ENCODE peak calls at places on chromosomes 3 and 15, in eight cellular contexts. One of them, this sample, is unnamed.

GRCh38 chr15:90082140-90082713 is 20.0 kb downstream of the IDH2 start:
- DNase-seq in CD8-positive, alpha-beta T cell: no peak
- DNase-seq in colonic mucosa: no peak
- DNase-seq in osteocyte: no peak
- DNase-seq in cardiac muscle cell: no peak
- DNase-seq in AG10803: no peak
- DNase-seq in prostate gland: no peak
- DNase-seq in foreskin keratinocyte: no peak
- DNase-seq in this sample: no peak

GRCh38 chr3:195247863-195248189 is 23.1 kb downstream of the XXYLT1 start:
- DNase-seq in AG10803: no peak
- DNase-seq in CD8-positive, alpha-beta T cell: peak
- DNase-seq in colonic mucosa: no peak
- DNase-seq in foreskin keratinocyte: no peak
- DNase-seq in osteocyte: peak
- DNase-seq in prostate gland: no peak
- DNase-seq in cardiac muscle cell: no peak
- DNase-seq in this sample: no peak

GRCh38 chr3:88149146-88149515 is 628 bp upstream of the C3orf38 start:
- DNase-seq in prostate gland: no peak
- DNase-seq in colonic mucosa: no peak
- DNase-seq in osteocyte: no peak
- DNase-seq in cardiac muscle cell: no peak
- DNase-seq in foreskin keratinocyte: no peak
- DNase-seq in CD8-positive, alpha-beta T cell: no peak
- DNase-seq in AG10803: peak
- DNase-seq in this sample: no peak

GRCh38 chr3:15630646-15631350 is 29.3 kb downstream of the BTD start:
- DNase-seq in prostate gland: no peak
- DNase-seq in cardiac muscle cell: no peak
- DNase-seq in colonic mucosa: no peak
- DNase-seq in foreskin keratinocyte: peak
- DNase-seq in CD8-positive, alpha-beta T cell: no peak
- DNase-seq in osteocyte: no peak
- DNase-seq in AG10803: peak
- DNase-seq in this sample: no peak

GRCh38 chr3:23203651-23204111 is 554 bp downstream of the UBE2E2 start:
- DNase-seq in CD8-positive, alpha-beta T cell: no peak
- DNase-seq in colonic mucosa: peak
- DNase-seq in prostate gland: no peak
- DNase-seq in cardiac muscle cell: peak
- DNase-seq in foreskin keratinocyte: peak
- DNase-seq in AG10803: peak
- DNase-seq in osteocyte: no peak
- DNase-seq in this sample: peak

GRCh38 chr3:58049143-58049785 is 41.0 kb downstream of the FLNB start:
- DNase-seq in prostate gland: peak
- DNase-seq in cardiac muscle cell: peak
- DNase-seq in AG10803: peak
- DNase-seq in foreskin keratinocyte: peak
- DNase-seq in osteocyte: no peak
- DNase-seq in colonic mucosa: peak
- DNase-seq in CD8-positive, alpha-beta T cell: no peak
- DNase-seq in this sample: no peak

GRCh38 chr3:177037241-177037640 is 160.0 kb downstream of the TBL1XR1 start:
- DNase-seq in cardiac muscle cell: no peak
- DNase-seq in AG10803: no peak
- DNase-seq in prostate gland: no peak
- DNase-seq in colonic mucosa: no peak
- DNase-seq in CD8-positive, alpha-beta T cell: no peak
- DNase-seq in foreskin keratinocyte: peak
- DNase-seq in osteocyte: no peak
- DNase-seq in this sample: no peak

GRCh38 chr15:72758195-72758594 is 25.4 kb downstream of the ADPGK start:
- DNase-seq in AG10803: peak
- DNase-seq in colonic mucosa: no peak
- DNase-seq in osteocyte: no peak
- DNase-seq in cardiac muscle cell: no peak
- DNase-seq in CD8-positive, alpha-beta T cell: no peak
- DNase-seq in prostate gland: no peak
- DNase-seq in foreskin keratinocyte: peak
- DNase-seq in this sample: no peak

GRCh38 chr3:136277634-136278033 is 27.5 kb downstream of the PCCB start:
- DNase-seq in prostate gland: no peak
- DNase-seq in colonic mucosa: no peak
- DNase-seq in foreskin keratinocyte: peak
- DNase-seq in CD8-positive, alpha-beta T cell: no peak
- DNase-seq in cardiac muscle cell: no peak
- DNase-seq in AG10803: no peak
- DNase-seq in osteocyte: no peak
- DNase-seq in this sample: no peak

GRCh38 chr15:48493763-48494225 is 151.7 kb downstream of the FBN1 start:
- DNase-seq in prostate gland: no peak
- DNase-seq in cardiac muscle cell: no peak
- DNase-seq in colonic mucosa: no peak
- DNase-seq in AG10803: no peak
- DNase-seq in osteocyte: no peak
- DNase-seq in CD8-positive, alpha-beta T cell: no peak
- DNase-seq in foreskin keratinocyte: no peak
- DNase-seq in this sample: no peak

GRCh38 chr3:79038057-79038456 is 729.7 kb downstream of the ROBO1 start:
- DNase-seq in foreskin keratinocyte: no peak
- DNase-seq in cardiac muscle cell: no peak
- DNase-seq in CD8-positive, alpha-beta T cell: no peak
- DNase-seq in colonic mucosa: no peak
- DNase-seq in prostate gland: no peak
- DNase-seq in AG10803: no peak
- DNase-seq in osteocyte: no peak
- DNase-seq in this sample: no peak

GRCh38 chr3:14431556-14431927 is 29.1 kb downstream of the SLC6A6 start:
- DNase-seq in foreskin keratinocyte: no peak
- DNase-seq in colonic mucosa: no peak
- DNase-seq in prostate gland: no peak
- DNase-seq in osteocyte: no peak
- DNase-seq in AG10803: no peak
- DNase-seq in cardiac muscle cell: no peak
- DNase-seq in CD8-positive, alpha-beta T cell: no peak
- DNase-seq in this sample: peak

GRCh38 chr3:141280086-141280485 is 48.5 kb downstream of the PXYLP1 start:
- DNase-seq in osteocyte: peak
- DNase-seq in cardiac muscle cell: no peak
- DNase-seq in foreskin keratinocyte: no peak
- DNase-seq in AG10803: peak
- DNase-seq in colonic mucosa: no peak
- DNase-seq in CD8-positive, alpha-beta T cell: no peak
- DNase-seq in prostate gland: no peak
- DNase-seq in this sample: no peak

GRCh38 chr15:62989366-62990055 is 53.0 kb upstream of the TPM1 start:
- DNase-seq in prostate gland: no peak
- DNase-seq in cardiac muscle cell: no peak
- DNase-seq in CD8-positive, alpha-beta T cell: no peak
- DNase-seq in osteocyte: no peak
- DNase-seq in foreskin keratinocyte: no peak
- DNase-seq in AG10803: no peak
- DNase-seq in colonic mucosa: no peak
- DNase-seq in this sample: no peak

GRCh38 chr3:100100454-100100853 is 13.8 kb downstream of the FILIP1L start:
- DNase-seq in foreskin keratinocyte: no peak
- DNase-seq in colonic mucosa: no peak
- DNase-seq in osteocyte: no peak
- DNase-seq in cardiac muscle cell: no peak
- DNase-seq in CD8-positive, alpha-beta T cell: no peak
- DNase-seq in prostate gland: no peak
- DNase-seq in AG10803: peak
- DNase-seq in this sample: no peak

GRCh38 chr3:183896610-183897009 is 11.9 kb upstream of the PARL start:
- DNase-seq in prostate gland: no peak
- DNase-seq in cardiac muscle cell: no peak
- DNase-seq in CD8-positive, alpha-beta T cell: no peak
- DNase-seq in colonic mucosa: no peak
- DNase-seq in foreskin keratinocyte: no peak
- DNase-seq in AG10803: no peak
- DNase-seq in osteocyte: no peak
- DNase-seq in this sample: no peak

GRCh38 chr3:183896184-183896583 is 11.5 kb upstream of the PARL start:
- DNase-seq in foreskin keratinocyte: no peak
- DNase-seq in prostate gland: no peak
- DNase-seq in CD8-positive, alpha-beta T cell: no peak
- DNase-seq in cardiac muscle cell: no peak
- DNase-seq in colonic mucosa: no peak
- DNase-seq in osteocyte: no peak
- DNase-seq in AG10803: no peak
- DNase-seq in this sample: no peak

GRCh38 chr3:183895774-183896173 is 11.1 kb upstream of the PARL start:
- DNase-seq in CD8-positive, alpha-beta T cell: no peak
- DNase-seq in cardiac muscle cell: no peak
- DNase-seq in colonic mucosa: no peak
- DNase-seq in prostate gland: no peak
- DNase-seq in AG10803: no peak
- DNase-seq in foreskin keratinocyte: no peak
- DNase-seq in osteocyte: no peak
- DNase-seq in this sample: no peak

GRCh38 chr3:183895296-183895695 is 10.6 kb upstream of the PARL start:
- DNase-seq in foreskin keratinocyte: peak
- DNase-seq in colonic mucosa: no peak
- DNase-seq in AG10803: peak
- DNase-seq in cardiac muscle cell: peak
- DNase-seq in osteocyte: no peak
- DNase-seq in prostate gland: peak
- DNase-seq in CD8-positive, alpha-beta T cell: peak
- DNase-seq in this sample: peak

GRCh38 chr3:183897606-183898384 is 13.1 kb upstream of the PARL start:
- DNase-seq in CD8-positive, alpha-beta T cell: no peak
- DNase-seq in foreskin keratinocyte: peak
- DNase-seq in cardiac muscle cell: no peak
- DNase-seq in prostate gland: no peak
- DNase-seq in osteocyte: no peak
- DNase-seq in colonic mucosa: no peak
- DNase-seq in AG10803: no peak
- DNase-seq in this sample: no peak
- TF ChIP-seq CTCF in CD8-positive, alpha-beta T cell: no peak
- TF ChIP-seq CTCF in foreskin keratinocyte: peak
- TF ChIP-seq CTCF in cardiac muscle cell: no peak
- TF ChIP-seq CTCF in prostate gland: no peak
- TF ChIP-seq CTCF in osteocyte: no peak
- TF ChIP-seq CTCF in colonic mucosa: no peak
- TF ChIP-seq CTCF in AG10803: no peak
- TF ChIP-seq CTCF in this sample: no peak

GRCh38 chr3:54313418-54313817 is 191.1 kb downstream of the CACNA2D3 start:
- DNase-seq in CD8-positive, alpha-beta T cell: no peak
- DNase-seq in colonic mucosa: no peak
- DNase-seq in osteocyte: no peak
- DNase-seq in prostate gland: no peak
- DNase-seq in AG10803: no peak
- DNase-seq in foreskin keratinocyte: no peak
- DNase-seq in cardiac muscle cell: no peak
- DNase-seq in this sample: no peak
- TF ChIP-seq CTCF in CD8-positive, alpha-beta T cell: no peak
- TF ChIP-seq CTCF in colonic mucosa: no peak
- TF ChIP-seq CTCF in osteocyte: no peak
- TF ChIP-seq CTCF in prostate gland: no peak
- TF ChIP-seq CTCF in AG10803: no peak
- TF ChIP-seq CTCF in foreskin keratinocyte: no peak
- TF ChIP-seq CTCF in cardiac muscle cell: no peak
- TF ChIP-seq CTCF in this sample: no peak

GRCh38 chr3:127865941-127866340 is 43.6 kb upstream of the MGLL start:
- DNase-seq in colonic mucosa: no peak
- DNase-seq in cardiac muscle cell: no peak
- DNase-seq in foreskin keratinocyte: peak
- DNase-seq in CD8-positive, alpha-beta T cell: no peak
- DNase-seq in osteocyte: no peak
- DNase-seq in AG10803: peak
- DNase-seq in prostate gland: no peak
- DNase-seq in this sample: no peak
- TF ChIP-seq CTCF in colonic mucosa: no peak
- TF ChIP-seq CTCF in cardiac muscle cell: peak
- TF ChIP-seq CTCF in foreskin keratinocyte: peak
- TF ChIP-seq CTCF in CD8-positive, alpha-beta T cell: no peak
- TF ChIP-seq CTCF in osteocyte: peak
- TF ChIP-seq CTCF in AG10803: no peak
- TF ChIP-seq CTCF in prostate gland: no peak
- TF ChIP-seq CTCF in this sample: no peak

GRCh38 chr15:97874139-97874538 is 86.4 kb upstream of the ARRDC4 start:
- DNase-seq in colonic mucosa: no peak
- DNase-seq in foreskin keratinocyte: no peak
- DNase-seq in CD8-positive, alpha-beta T cell: no peak
- DNase-seq in cardiac muscle cell: no peak
- DNase-seq in osteocyte: no peak
- DNase-seq in prostate gland: no peak
- DNase-seq in AG10803: no peak
- DNase-seq in this sample: no peak

GRCh38 chr15:97881568-97881967 is 78.9 kb upstream of the ARRDC4 start:
- DNase-seq in prostate gland: no peak
- DNase-seq in osteocyte: no peak
- DNase-seq in cardiac muscle cell: no peak
- DNase-seq in CD8-positive, alpha-beta T cell: no peak
- DNase-seq in foreskin keratinocyte: no peak
- DNase-seq in AG10803: no peak
- DNase-seq in colonic mucosa: no peak
- DNase-seq in this sample: no peak

GRCh38 chr15:97870771-97871170 is 89.7 kb upstream of the ARRDC4 start:
- DNase-seq in cardiac muscle cell: no peak
- DNase-seq in foreskin keratinocyte: no peak
- DNase-seq in prostate gland: no peak
- DNase-seq in AG10803: no peak
- DNase-seq in colonic mucosa: no peak
- DNase-seq in CD8-positive, alpha-beta T cell: no peak
- DNase-seq in osteocyte: no peak
- DNase-seq in this sample: no peak

GRCh38 chr15:97875025-97875512 is 85.4 kb upstream of the ARRDC4 start:
- DNase-seq in cardiac muscle cell: no peak
- DNase-seq in osteocyte: no peak
- DNase-seq in CD8-positive, alpha-beta T cell: no peak
- DNase-seq in foreskin keratinocyte: no peak
- DNase-seq in AG10803: no peak
- DNase-seq in prostate gland: no peak
- DNase-seq in colonic mucosa: no peak
- DNase-seq in this sample: no peak

DNA sequence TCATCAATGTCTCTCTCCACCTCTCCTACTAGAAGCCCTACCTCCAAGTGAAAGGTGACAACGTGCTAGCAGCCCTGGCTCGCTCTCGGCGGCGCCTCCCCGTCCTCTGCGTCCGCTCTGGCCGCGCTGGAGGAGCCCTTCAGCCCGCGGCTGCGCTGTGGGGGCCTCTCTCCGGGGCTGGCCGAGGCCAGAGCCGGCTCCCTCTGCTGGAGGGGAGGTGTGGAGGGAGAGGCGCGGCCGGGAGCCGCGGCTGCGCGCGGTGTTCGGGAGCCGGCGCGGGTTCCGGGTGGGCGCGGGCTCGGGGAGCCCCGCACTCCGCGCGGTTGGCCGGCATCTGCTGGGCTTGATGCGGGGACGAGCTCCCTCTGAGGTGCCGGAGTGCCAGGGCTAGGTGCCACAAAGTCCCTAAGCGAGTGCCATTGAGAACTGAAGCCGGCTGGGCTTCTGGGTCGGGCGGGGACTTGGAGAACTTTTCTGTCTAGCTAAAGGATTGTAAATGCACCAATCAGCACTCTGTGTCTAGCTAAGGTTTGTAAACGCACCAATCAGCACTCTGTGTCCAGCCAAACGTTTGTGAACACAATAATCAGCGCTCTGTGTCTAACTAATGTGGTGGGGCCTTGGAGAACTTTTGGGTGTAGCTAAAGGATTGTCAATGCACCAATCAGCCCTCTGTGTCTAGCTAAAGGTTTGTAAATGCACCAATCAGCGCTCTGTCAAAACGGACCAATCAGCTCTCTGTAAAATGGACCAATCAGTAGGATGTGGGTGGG is 84.8 kb upstream of the ARRDC4 start:
- DNase-seq in AG10803: peak
- DNase-seq in cardiac muscle cell: no peak
- DNase-seq in CD8-positive, alpha-beta T cell: no peak
- DNase-seq in osteocyte: no peak
- DNase-seq in foreskin keratinocyte: peak
- DNase-seq in colonic mucosa: peak
- DNase-seq in prostate gland: no peak
- DNase-seq in this sample: no peak
- TF ChIP-seq CTCF in AG10803: peak
- TF ChIP-seq CTCF in cardiac muscle cell: no peak
- TF ChIP-seq CTCF in CD8-positive, alpha-beta T cell: no peak
- TF ChIP-seq CTCF in osteocyte: no peak
- TF ChIP-seq CTCF in foreskin keratinocyte: peak
- TF ChIP-seq CTCF in colonic mucosa: peak
- TF ChIP-seq CTCF in prostate gland: no peak
- TF ChIP-seq CTCF in this sample: no peak